ENCODE peak calls at places on chromosomes 1 and 21, in five cellular contexts. L, V, W, R and I are unnamed samples.

GRCh38 chr1:231284441-231284840 is 43.4 kb downstream of the GNPAT start:
- DNase-seq in R (no peak), V (no peak), W (no peak), L (no peak), I (no peak)

GRCh38 chr21:40422851-40423635 is 423.9 kb downstream of the DSCAM start:
- DNase-seq in R (no peak), W (no peak), L (no peak), V (no peak), I (no peak)

GRCh38 chr1:103514920-103515503 is 10.5 kb upstream of the RNPC3 start:
- DNase-seq in V (peak), L (peak), W (no peak), R (no peak), I (peak)

GRCh38 chr21:16069713-16070112 is 339.9 kb downstream of the USP25 start:
- DNase-seq in R (no peak), L (no peak), V (no peak), W (no peak), I (no peak)

GRCh38 chr21:26637346-26637745 is 64.3 kb upstream of the CYYR1 start:
- DNase-seq in R (no peak), W (no peak), L (no peak), V (no peak), I (no peak)

GRCh38 chr1:45753248-45754037 is 3.0 kb upstream of the IPP start:
- DNase-seq in L (no peak), R (no peak), V (no peak), W (no peak), I (no peak)

GRCh38 chr1:4062992-4063391 is 162.9 kb upstream of the C1orf174 start:
- DNase-seq in W (no peak), V (no peak), L (no peak), R (no peak), I (no peak)

GRCh38 chr1:184649500-184649899 is 105.2 kb downstream of the EDEM3 start:
- DNase-seq in L (no peak), W (no peak), V (no peak), R (no peak), I (no peak)

GRCh38 chr1:62364726-62365125 is 45.5 kb upstream of the KANK4 start:
- DNase-seq in V (no peak), W (no peak), R (no peak), L (no peak), I (no peak)

GRCh38 chr1:32239335-32239734 is 7.7 kb upstream of the FAM167B start:
- DNase-seq in R (no peak), L (no peak), V (no peak), W (no peak), I (no peak)

GRCh38 chr1:37817481-37817880 is 9.5 kb upstream of the YRDC start:
- DNase-seq in L (no peak), V (no peak), R (no peak), W (no peak), I (peak)

GRCh38 chr1:236753964-236754363 is 41.1 kb upstream of the MTR start:
- DNase-seq in R (no peak), V (no peak), W (no peak), L (no peak), I (no peak)

GRCh38 chr1:3560981-3561380 is 50.3 kb downstream of the MEGF6 start:
- DNase-seq in L (no peak), V (no peak), W (no peak), R (no peak), I (no peak)

GRCh38 chr1:109509176-109510134 is at the start of gene AMIGO1:
- DNase-seq in R (peak), L (peak), V (no peak), W (peak), I (no peak)

GRCh38 chr21:26969971-26970725 is 3.3 kb upstream of the ADAMTS5 start:
- DNase-seq in R (no peak), L (no peak), V (no peak), W (no peak), I (no peak)

GRCh38 chr1:5644281-5645134 is 347.7 kb downstream of the NPHP4 start:
- DNase-seq in V (no peak), R (no peak), L (no peak), W (no peak), I (no peak)

GRCh38 chr1:167266965-167267364 is 46.3 kb downstream of the POU2F1 start:
- DNase-seq in L (no peak), W (no peak), R (no peak), V (no peak), I (no peak)

GRCh38 chr1:47587891-47588582 is 150.2 kb downstream of the FOXD2 start:
- DNase-seq in V (no peak), R (no peak), L (no peak), W (no peak), I (peak)

GRCh38 chr1:166089804-166090203 is 77.0 kb downstream of the FAM78B start:
- DNase-seq in V (no peak), R (no peak), L (no peak), W (no peak), I (no peak)

GRCh38 chr1:75130865-75131592 is 3.2 kb upstream of the LHX8 start:
- DNase-seq in L (no peak), R (peak), V (no peak), W (no peak), I (no peak)

GRCh38 chr1:223106856-223107255 is 36.2 kb downstream of the TLR5 start:
- DNase-seq in R (no peak), W (no peak), V (no peak), L (no peak), I (peak)

GRCh38 chr1:31027693-31028526 is 37.6 kb downstream of the PUM1 start:
- DNase-seq in V (no peak), W (no peak), L (no peak), R (no peak), I (no peak)

GRCh38 chr1:116677474-116678062 is 10.0 kb upstream of the IGSF3 start:
- DNase-seq in L (no peak), V (no peak), R (no peak), W (no peak), I (no peak)

GRCh38 chr21:45363921-45364463 is 41.0 kb upstream of the COL18A1 start:
- DNase-seq in W (no peak), R (no peak), L (peak), V (peak), I (peak)

GRCh38 chr1:19054216-19054615 is 97.7 kb upstream of the IFFO2 start:
- DNase-seq in V (no peak), W (no peak), L (no peak), R (no peak), I (no peak)

GRCh38 chr21:41678944-41679343 is 87.9 kb downstream of the RIPK4 start:
- DNase-seq in W (no peak), V (peak), R (peak), L (peak), I (peak)

GRCh38 chr21:41258617-41259016 is 58.0 kb upstream of the FAM3B start:
- DNase-seq in R (no peak), W (no peak), V (no peak), L (no peak), I (no peak)

GRCh38 chr1:151145158-151146071 is 1.0 kb downstream of the SEMA6C start:
- DNase-seq in V (no peak), L (no peak), W (no peak), R (peak), I (no peak)

GRCh38 chr1:8392522-8392921 is 74.6 kb downstream of the SLC45A1 start:
- DNase-seq in V (no peak), R (no peak), L (no peak), W (no peak), I (no peak)

GRCh38 chr1:245074232-245074747 is 80.5 kb upstream of the KIF26B start:
- DNase-seq in V (no peak), W (no peak), L (no peak), R (no peak), I (peak)

GRCh38 chr1:209375097-209375496 is 208.4 kb upstream of the CAMK1G start:
- DNase-seq in V (no peak), W (no peak), R (no peak), L (no peak), I (no peak)

GRCh38 chr1:38213720-38214367 is 167.3 kb upstream of the POU3F1 start:
- DNase-seq in L (no peak), R (no peak), W (no peak), V (no peak), I (no peak)

GRCh38 chr21:34526618-34527290 is 14.7 kb upstream of the KCNE1 start:
- DNase-seq in W (no peak), L (peak), R (peak), V (peak), I (peak)

GRCh38 chr1:18234790-18235242 is 127.2 kb downstream of the IGSF21 start:
- DNase-seq in L (peak), V (peak), W (no peak), R (peak), I (no peak)

GRCh38 chr1:77347646-77348045 is 65.8 kb downstream of the AK5 start:
- DNase-seq in V (peak), W (no peak), L (peak), R (no peak), I (peak)

GRCh38 chr1:19974822-19975416 is 4.5 kb downstream of the PLA2G2A start:
- DNase-seq in R (peak), L (peak), V (peak), W (no peak), I (peak)

GRCh38 chr1:10734900-10735602 is 61.4 kb downstream of the CASZ1 start:
- DNase-seq in W (no peak), V (no peak), R (peak), L (no peak), I (no peak)

GRCh38 chr1:240169188-240169587 is 77.5 kb downstream of the FMN2 start:
- DNase-seq in V (no peak), R (no peak), W (no peak), L (no peak), I (peak)

GRCh38 chr1:232131715-232132391 is 498.1 kb downstream of the SIPA1L2 start:
- DNase-seq in L (no peak), R (no peak), V (no peak), W (no peak), I (no peak)